ENCODE peak calls at places on chromosomes 7 and 10, in five cellular contexts. I is upper lobe of right lung, T is NCI-H748 treated with DMSO at 0.1 percent for 48 hours, D is NCI-H2081, S is RWPE1. Z is an unnamed sample.

GRCh38 chr7:11343818-11344413 is 370.2 kb downstream of the PHF14 start:
- DNase-seq in I (no peak), T (peak), D (peak), S (peak), Z (no peak)

GRCh38 chr7:98225913-98226614 is 14.8 kb downstream of the BHLHA15 start:
- DNase-seq in I (no peak), T (no peak), D (no peak), S (no peak), Z (no peak)

GRCh38 chr10:125762692-125763648 is 12.7 kb downstream of the MMP21 start:
- DNase-seq in I (no peak), T (no peak), D (no peak), S (no peak), Z (no peak)

GRCh38 chr10:78413294-78414055 is 379.8 kb downstream of the RPS24 start:
- DNase-seq in I (peak), T (no peak), D (no peak), S (no peak), Z (no peak)

GRCh38 chr7:105638942-105639495 is 57.7 kb upstream of the EFCAB10 start:
- DNase-seq in I (no peak), T (peak), D (peak), S (no peak), Z (no peak)

GRCh38 chr7:99035723-99036530 is 108.0 kb downstream of the SMURF1 start:
- DNase-seq in I (no peak), T (no peak), D (no peak), S (no peak), Z (no peak)

GRCh38 chr7:81407094-81407493 is 362.8 kb downstream of the HGF start:
- DNase-seq in I (no peak), T (no peak), D (no peak), S (no peak), Z (no peak)

GRCh38 chr10:93548376-93549071 is 17.9 kb upstream of the FFAR4 start:
- DNase-seq in I (no peak), T (no peak), D (no peak), S (no peak), Z (no peak)

GRCh38 chr7:30929686-30930085 is 18.0 kb downstream of the AQP1 start:
- DNase-seq in I (peak), T (no peak), D (no peak), S (no peak), Z (no peak)

GRCh38 chr10:27646194-27646593 is 99.4 kb downstream of the MKX start:
- DNase-seq in I (no peak), T (no peak), D (no peak), S (no peak), Z (no peak)

GRCh38 chr10:21172774-21173432 is 275.8 kb upstream of the NEBL start:
- DNase-seq in I (peak), T (peak), D (peak), S (no peak), Z (no peak)

GRCh38 chr10:66931949-66932343 is 6.1 kb downstream of the LRRTM3 start:
- DNase-seq in I (no peak), T (no peak), D (no peak), S (no peak), Z (no peak)

GRCh38 chr10:75195035-75195763 is 15.4 kb upstream of the VDAC2 start:
- DNase-seq in I (no peak), T (no peak), D (no peak), S (no peak), Z (no peak)

GRCh38 chr10:76415559-76415958 is 984.1 kb downstream of the LRMDA start:
- DNase-seq in I (no peak), T (no peak), D (no peak), S (no peak), Z (no peak)

GRCh38 chr7:77830649-77831355 is 32.2 kb downstream of the PHTF2 start:
- DNase-seq in I (no peak), T (no peak), D (peak), S (no peak), Z (no peak)

GRCh38 chr7:121521681-121522405 is 125.7 kb upstream of the FAM3C start:
- DNase-seq in I (no peak), T (no peak), D (no peak), S (no peak), Z (no peak)

GRCh38 chr10:118374404-118374803 is 32.3 kb upstream of the FAM204A start:
- DNase-seq in I (no peak), T (no peak), D (no peak), S (no peak), Z (no peak)

GRCh38 chr7:137492889-137493288 is 149.4 kb upstream of the PTN start:
- DNase-seq in I (peak), T (no peak), D (no peak), S (no peak), Z (no peak)

GRCh38 chr10:72340510-72340895 is 14.2 kb downstream of the DNAJB12 start:
- DNase-seq in I (peak), T (peak), D (no peak), S (peak), Z (no peak)

GRCh38 chr7:102393467-102393866 is 2.7 kb upstream of the PRKRIP1 start:
- DNase-seq in I (no peak), T (no peak), D (no peak), S (no peak), Z (no peak)